ENCODE peak calls at places on chromosomes 13 and 19, in four cellular contexts. One of them, this sample, is unnamed.

GRCh38 chr19:58059003-58059671 is at the start of gene ZNF135:
- DNase-seq in mammary epithelial cell: peak
- DNase-seq in epithelial cell of esophagus: peak
- DNase-seq in gastrocnemius medialis: peak
- DNase-seq in this sample: peak

GRCh38 chr13:102721800-102722231 is 27.0 kb upstream of the METTL21C start:
- DNase-seq in mammary epithelial cell: no peak
- DNase-seq in epithelial cell of esophagus: peak
- DNase-seq in gastrocnemius medialis: peak
- DNase-seq in this sample: no peak

GRCh38 chr13:30255696-30256095 is 51.7 kb downstream of the KATNAL1 start:
- DNase-seq in mammary epithelial cell: no peak
- DNase-seq in epithelial cell of esophagus: no peak
- DNase-seq in gastrocnemius medialis: no peak
- DNase-seq in this sample: no peak

GRCh38 chr19:29812080-29812880 is 489 bp downstream of the CCNE1 start:
- DNase-seq in gastrocnemius medialis: no peak
- DNase-seq in epithelial cell of esophagus: no peak
- DNase-seq in mammary epithelial cell: no peak
- DNase-seq in this sample: no peak

GRCh38 chr13:49635599-49636433 is 7.5 kb downstream of the ARL11 start:
- DNase-seq in mammary epithelial cell: peak
- DNase-seq in epithelial cell of esophagus: peak
- DNase-seq in gastrocnemius medialis: no peak
- DNase-seq in this sample: no peak

GRCh38 chr19:54463531-54464043 is at the start of gene LENG9:
- DNase-seq in epithelial cell of esophagus: peak
- DNase-seq in gastrocnemius medialis: peak
- DNase-seq in mammary epithelial cell: peak
- DNase-seq in this sample: peak

GRCh38 chr19:56333506-56333905 is 18.9 kb upstream of the ZSCAN5A start:
- DNase-seq in gastrocnemius medialis: no peak
- DNase-seq in mammary epithelial cell: peak
- DNase-seq in epithelial cell of esophagus: peak
- DNase-seq in this sample: no peak

GRCh38 chr13:51328488-51328887 is 11.0 kb upstream of the SERPINE3 start:
- DNase-seq in epithelial cell of esophagus: no peak
- DNase-seq in mammary epithelial cell: no peak
- DNase-seq in gastrocnemius medialis: no peak
- DNase-seq in this sample: no peak

GRCh38 chr13:43874512-43875092 is 4.9 kb downstream of the CCDC122 start:
- DNase-seq in mammary epithelial cell: no peak
- DNase-seq in epithelial cell of esophagus: peak
- DNase-seq in gastrocnemius medialis: no peak
- DNase-seq in this sample: no peak

GRCh38 chr19:15320118-15320517 is 12.2 kb downstream of the BRD4 start:
- DNase-seq in mammary epithelial cell: no peak
- DNase-seq in gastrocnemius medialis: no peak
- DNase-seq in epithelial cell of esophagus: no peak
- DNase-seq in this sample: no peak

GRCh38 chr19:40571831-40572495 is 4.7 kb upstream of the SHKBP1 start:
- DNase-seq in epithelial cell of esophagus: no peak
- DNase-seq in gastrocnemius medialis: no peak
- DNase-seq in mammary epithelial cell: no peak
- DNase-seq in this sample: no peak

GRCh38 chr19:40567750-40568494 is 8.8 kb upstream of the SHKBP1 start:
- DNase-seq in gastrocnemius medialis: no peak
- DNase-seq in mammary epithelial cell: no peak
- DNase-seq in epithelial cell of esophagus: no peak
- DNase-seq in this sample: no peak

GRCh38 chr19:40570313-40571004 is 6.2 kb upstream of the SHKBP1 start:
- DNase-seq in epithelial cell of esophagus: peak
- DNase-seq in mammary epithelial cell: peak
- DNase-seq in gastrocnemius medialis: peak
- DNase-seq in this sample: peak

GRCh38 chr19:40567040-40567749 is 9.5 kb upstream of the SHKBP1 start:
- DNase-seq in mammary epithelial cell: no peak
- DNase-seq in epithelial cell of esophagus: no peak
- DNase-seq in gastrocnemius medialis: no peak
- DNase-seq in this sample: no peak

DNA sequence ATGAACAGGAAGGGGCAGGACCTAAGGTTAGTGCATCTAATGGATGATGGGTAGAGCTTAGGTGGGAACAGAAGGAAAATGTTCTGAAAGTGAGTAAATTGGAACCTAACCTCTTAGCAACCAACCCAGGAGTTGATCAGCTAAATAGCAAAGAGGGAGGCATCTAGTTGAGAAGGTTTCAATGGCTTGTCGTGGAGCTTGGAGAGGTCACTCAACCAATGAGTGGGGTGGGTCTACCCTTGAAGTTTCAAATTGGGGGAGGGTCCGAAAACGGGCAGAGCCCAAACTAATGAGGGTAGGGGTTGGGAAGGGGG is 5.7 kb upstream of the SHKBP1 start:
- DNase-seq in gastrocnemius medialis: no peak
- DNase-seq in epithelial cell of esophagus: no peak
- DNase-seq in mammary epithelial cell: no peak
- DNase-seq in this sample: no peak
- H3K4me3 ChIP-seq in gastrocnemius medialis: no peak
- H3K4me3 ChIP-seq in epithelial cell of esophagus: peak
- H3K4me3 ChIP-seq in mammary epithelial cell: no peak
- H3K4me3 ChIP-seq in this sample: peak

GRCh38 chr19:43624933-43625332 is 5.5 kb upstream of the ZNF428 start:
- DNase-seq in mammary epithelial cell: no peak
- DNase-seq in epithelial cell of esophagus: peak
- DNase-seq in gastrocnemius medialis: peak
- DNase-seq in this sample: no peak
- TF ChIP-seq CTCF in mammary epithelial cell: peak
- TF ChIP-seq CTCF in epithelial cell of esophagus: peak
- TF ChIP-seq CTCF in gastrocnemius medialis: no peak
- TF ChIP-seq CTCF in this sample: no peak

GRCh38 chr19:40009674-40010073 is 12.8 kb downstream of the ZNF546 start:
- DNase-seq in gastrocnemius medialis: no peak
- DNase-seq in mammary epithelial cell: no peak
- DNase-seq in epithelial cell of esophagus: no peak
- DNase-seq in this sample: no peak

DNA sequence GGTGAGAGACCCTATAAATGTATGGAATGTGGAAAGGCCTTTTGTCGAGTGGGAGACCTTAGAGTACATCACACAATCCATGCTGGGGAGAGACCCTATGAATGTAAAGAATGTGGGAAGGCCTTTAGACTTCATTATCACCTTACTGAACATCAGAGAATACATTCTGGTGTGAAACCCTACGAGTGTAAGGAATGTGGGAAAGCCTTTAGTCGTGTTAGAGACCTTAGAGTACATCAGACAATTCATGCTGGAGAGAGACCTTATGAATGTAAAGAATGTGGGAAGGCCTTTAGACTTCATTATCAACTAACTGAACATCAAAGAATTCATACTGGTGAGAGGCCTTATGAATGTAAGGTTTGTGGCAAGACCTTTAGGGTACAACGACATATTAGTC is 17.1 kb downstream of the ZNF546 start:
- DNase-seq in epithelial cell of esophagus: no peak
- DNase-seq in mammary epithelial cell: no peak
- DNase-seq in gastrocnemius medialis: no peak
- DNase-seq in this sample: no peak
- H3K4me3 ChIP-seq in epithelial cell of esophagus: no peak
- H3K4me3 ChIP-seq in mammary epithelial cell: no peak
- H3K4me3 ChIP-seq in gastrocnemius medialis: no peak
- H3K4me3 ChIP-seq in this sample: no peak

DNA sequence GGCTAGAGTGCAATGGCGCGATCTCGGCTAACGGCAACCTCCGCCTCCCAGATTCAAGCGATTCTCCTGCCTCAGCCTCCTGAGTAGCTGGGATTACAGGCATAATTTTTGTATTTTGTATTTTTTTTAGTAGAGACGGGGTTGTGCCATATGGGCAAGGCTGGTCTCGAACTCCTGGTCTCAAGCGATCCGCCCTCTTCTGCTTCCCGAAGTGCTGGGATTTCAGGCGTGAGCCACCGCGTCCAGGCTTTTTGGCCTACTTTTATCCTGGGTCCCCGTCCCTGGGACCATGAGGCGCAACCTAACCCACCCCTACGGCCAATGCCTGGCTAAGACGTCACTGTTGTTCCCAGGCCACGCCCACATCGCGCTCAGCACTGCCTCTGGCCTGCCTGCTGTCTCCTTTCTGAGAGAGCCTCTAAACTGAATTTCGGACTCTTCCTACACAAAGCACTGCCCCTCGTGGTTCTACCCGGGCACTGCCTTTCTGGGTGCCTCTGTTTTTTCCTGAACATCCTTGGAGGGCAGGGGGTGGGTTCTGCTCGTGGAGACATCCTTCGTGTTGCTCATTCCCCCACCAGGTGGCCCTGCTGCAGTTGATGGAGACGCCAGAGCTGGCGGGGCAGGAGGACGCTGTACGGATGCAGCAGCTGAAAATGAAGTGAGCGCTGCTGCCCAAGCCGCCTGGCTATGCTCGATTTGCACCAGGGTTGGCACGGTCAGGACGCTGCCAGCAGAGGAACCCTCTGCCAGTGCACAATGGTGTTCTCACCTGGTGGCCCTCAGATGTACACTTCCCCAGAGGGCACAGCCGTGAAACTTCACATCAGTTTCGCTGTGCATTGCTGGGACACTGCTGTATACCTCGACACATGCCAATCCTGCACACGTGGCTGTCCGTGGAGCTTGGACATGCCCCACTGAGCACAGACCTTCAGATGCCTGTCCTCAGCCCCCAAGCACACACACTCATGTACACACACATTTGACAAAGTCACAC is 2.0 kb downstream of the REX1BD start:
- DNase-seq in gastrocnemius medialis: peak
- DNase-seq in epithelial cell of esophagus: peak
- DNase-seq in mammary epithelial cell: peak
- DNase-seq in this sample: no peak
- TF ChIP-seq CTCF in gastrocnemius medialis: peak
- TF ChIP-seq CTCF in epithelial cell of esophagus: peak
- TF ChIP-seq CTCF in mammary epithelial cell: peak
- TF ChIP-seq CTCF in this sample: no peak

GRCh38 chr19:1038995-1039645 is 787 bp upstream of the ABCA7 start:
- DNase-seq in epithelial cell of esophagus: peak
- DNase-seq in gastrocnemius medialis: no peak
- DNase-seq in mammary epithelial cell: no peak
- DNase-seq in this sample: no peak
- H3K4me3 ChIP-seq in epithelial cell of esophagus: no peak
- H3K4me3 ChIP-seq in gastrocnemius medialis: peak
- H3K4me3 ChIP-seq in mammary epithelial cell: no peak
- H3K4me3 ChIP-seq in this sample: peak

GRCh38 chr19:46494115-46494935 is 1.3 kb downstream of the PNMA8B start:
- DNase-seq in mammary epithelial cell: no peak
- DNase-seq in gastrocnemius medialis: no peak
- DNase-seq in epithelial cell of esophagus: no peak
- DNase-seq in this sample: no peak

GRCh38 chr19:46493236-46494114 is 2.2 kb downstream of the PNMA8B start:
- DNase-seq in epithelial cell of esophagus: no peak
- DNase-seq in gastrocnemius medialis: no peak
- DNase-seq in mammary epithelial cell: no peak
- DNase-seq in this sample: no peak

GRCh38 chr19:46490774-46491173 is 4.9 kb downstream of the PNMA8B start:
- DNase-seq in mammary epithelial cell: no peak
- DNase-seq in epithelial cell of esophagus: no peak
- DNase-seq in gastrocnemius medialis: no peak
- DNase-seq in this sample: no peak

GRCh38 chr19:46492841-46493235 is 2.8 kb downstream of the PNMA8B start:
- DNase-seq in gastrocnemius medialis: no peak
- DNase-seq in mammary epithelial cell: no peak
- DNase-seq in epithelial cell of esophagus: no peak
- DNase-seq in this sample: no peak

DNA sequence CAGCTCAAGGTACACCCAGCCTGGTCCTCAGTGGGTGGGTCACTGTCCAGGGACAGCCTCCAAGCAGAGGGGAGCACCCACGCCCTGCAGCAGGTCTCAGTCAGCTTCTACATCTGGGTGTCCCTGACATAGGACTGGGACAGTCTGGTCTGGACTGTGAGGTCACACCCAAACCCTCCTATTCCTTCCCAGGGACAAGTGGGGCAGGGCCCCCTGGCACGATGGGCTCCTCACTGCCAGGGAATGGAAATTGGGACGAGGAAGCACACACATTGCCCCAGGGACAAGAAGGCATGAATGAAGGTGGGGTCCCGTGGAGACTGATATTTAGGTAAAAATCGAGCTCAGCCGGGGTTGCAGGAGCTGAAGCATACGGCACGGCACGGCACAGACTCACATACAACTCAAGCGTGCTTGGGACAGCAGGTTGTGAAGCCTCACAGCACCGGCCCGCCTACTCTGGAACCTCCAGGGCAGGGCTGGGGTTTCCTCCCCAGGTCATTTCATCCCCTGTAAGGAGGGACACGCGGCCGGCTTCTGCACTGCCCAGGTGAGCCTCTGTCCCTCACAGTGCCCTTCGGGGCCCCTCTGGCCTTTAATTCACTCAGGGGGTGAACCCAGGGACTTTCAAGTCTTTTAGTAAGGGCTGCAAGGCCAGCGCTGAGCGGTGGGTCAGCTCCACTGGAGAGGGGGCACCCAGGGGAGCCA is 3.5 kb downstream of the PNMA8B start:
- DNase-seq in epithelial cell of esophagus: no peak
- DNase-seq in mammary epithelial cell: no peak
- DNase-seq in gastrocnemius medialis: no peak
- DNase-seq in this sample: no peak
- TF ChIP-seq CTCF in epithelial cell of esophagus: no peak
- TF ChIP-seq CTCF in mammary epithelial cell: no peak
- TF ChIP-seq CTCF in gastrocnemius medialis: no peak
- TF ChIP-seq CTCF in this sample: no peak

GRCh38 chr13:113109151-113110047 is 3.8 kb downstream of the F7 start:
- DNase-seq in gastrocnemius medialis: no peak
- DNase-seq in epithelial cell of esophagus: no peak
- DNase-seq in mammary epithelial cell: no peak
- DNase-seq in this sample: no peak

GRCh38 chr13:113112893-113113845 is 7.6 kb downstream of the F7 start:
- DNase-seq in gastrocnemius medialis: peak
- DNase-seq in epithelial cell of esophagus: no peak
- DNase-seq in mammary epithelial cell: no peak
- DNase-seq in this sample: no peak

GRCh38 chr13:113110048-113110851 is 4.7 kb downstream of the F7 start:
- DNase-seq in gastrocnemius medialis: no peak
- DNase-seq in epithelial cell of esophagus: no peak
- DNase-seq in mammary epithelial cell: no peak
- DNase-seq in this sample: no peak

GRCh38 chr13:113113846-113114271 is 8.3 kb downstream of the F7 start:
- DNase-seq in mammary epithelial cell: no peak
- DNase-seq in epithelial cell of esophagus: no peak
- DNase-seq in gastrocnemius medialis: peak
- DNase-seq in this sample: no peak

GRCh38 chr13:113110852-113111315 is 5.3 kb downstream of the F7 start:
- DNase-seq in gastrocnemius medialis: no peak
- DNase-seq in mammary epithelial cell: no peak
- DNase-seq in epithelial cell of esophagus: no peak
- DNase-seq in this sample: no peak
- H3K4me3 ChIP-seq in gastrocnemius medialis: peak
- H3K4me3 ChIP-seq in mammary epithelial cell: no peak
- H3K4me3 ChIP-seq in epithelial cell of esophagus: no peak
- H3K4me3 ChIP-seq in this sample: peak

GRCh38 chr19:7989071-7989575 is 16.3 kb downstream of the ELAVL1 start:
- DNase-seq in epithelial cell of esophagus: peak
- DNase-seq in mammary epithelial cell: peak
- DNase-seq in gastrocnemius medialis: no peak
- DNase-seq in this sample: no peak
- TF ChIP-seq CTCF in epithelial cell of esophagus: no peak
- TF ChIP-seq CTCF in mammary epithelial cell: no peak
- TF ChIP-seq CTCF in gastrocnemius medialis: no peak
- TF ChIP-seq CTCF in this sample: no peak